ENCODE peak calls at places on chromosomes 7 and 10, in nine cellular contexts. Q is islet precursor cell; G is activated T-cell treated with anti-CD3 and anti-CD28 coated beads, Interleukin-2, amount 50 U/mL, for 4 hours; L is caudate nucleus; X is NCI-H2171; U is stimulated activated CD4-positive, alpha-beta T cell treated with anti-CD3 and anti-CD28 coated beads, Interleukin-12 subunit alpha, Interleukin-12 subunit beta, amount 100 ng/mL, for 4 hours; M is EL; I is stimulated activated CD8-positive, alpha-beta memory T cell treated with anti-CD3 and anti-CD28 coated beads, Interleukin-7, amount 100 ng/mL, for 48 hours; Z is HL-60. D is an unnamed sample.

GRCh38 chr10:34290412-34291082 is 524.5 kb downstream of the PARD3 start:
- DNase-seq in Q (no peak), G (no peak), L (no peak), X (no peak), U (no peak), M (peak; percentile 61), I (no peak), Z (no peak), D (no peak)

GRCh38 chr7:16661924-16662323 is 15.9 kb downstream of the BZW2 start:
- DNase-seq in Q (no peak), G (no peak), L (no peak), X (no peak), U (no peak), M (no peak), I (no peak), Z (no peak), D (no peak)

GRCh38 chr10:102775973-102776669 is 32.4 kb downstream of the WBP1L start:
- DNase-seq in Q (peak; percentile 98), G (peak; percentile 12), L (no peak), X (no peak), U (peak; percentile 8), M (peak; percentile 75), I (no peak), Z (no peak), D (no peak)

GRCh38 chr7:157018997-157019591 is 8.6 kb upstream of the MNX1 start:
- DNase-seq in Q (peak; percentile 57), G (no peak), L (no peak), X (no peak), U (no peak), M (no peak), I (no peak), Z (no peak), D (peak; percentile 39)

GRCh38 chr10:69419096-69419760 is 2.5 kb upstream of the TACR2 start:
- DNase-seq in Q (no peak), G (no peak), L (no peak), X (no peak), U (no peak), M (no peak), I (no peak), Z (no peak), D (no peak)

GRCh38 chr7:81140775-81141174 is 221.9 kb upstream of the SEMA3C start:
- DNase-seq in Q (no peak), G (no peak), L (no peak), X (no peak), U (no peak), M (no peak), I (no peak), Z (peak; percentile 43), D (no peak)

GRCh38 chr10:19817251-19818046 is 1.2 kb downstream of the PLXDC2 start:
- DNase-seq in Q (peak; percentile 76), G (no peak), L (no peak), X (no peak), U (no peak), M (no peak), I (no peak), Z (no peak), D (peak; percentile 43)

GRCh38 chr7:25856056-25856780 is 295.8 kb upstream of the NFE2L3 start:
- DNase-seq in Q (no peak), G (no peak), L (no peak), X (peak; percentile 14), U (no peak), M (no peak), I (no peak), Z (no peak), D (peak; percentile 62)

GRCh38 chr7:68726386-68726785 is 871.9 kb upstream of the AUTS2 start:
- DNase-seq in Q (no peak), G (no peak), L (no peak), X (no peak), U (no peak), M (no peak), I (no peak), Z (no peak), D (no peak)

GRCh38 chr7:27430115-27430514 is 187.5 kb downstream of the EVX1 start:
- DNase-seq in Q (no peak), G (no peak), L (no peak), X (no peak), U (no peak), M (no peak), I (no peak), Z (no peak), D (no peak)

GRCh38 chr7:159010951-159011820 is 133.5 kb downstream of the VIPR2 start:
- DNase-seq in Q (no peak), G (no peak), L (no peak), X (no peak), U (no peak), M (no peak), I (no peak), Z (no peak), D (no peak)

GRCh38 chr10:85650791-85651506 is 715.6 kb downstream of the GRID1 start:
- DNase-seq in Q (no peak), G (no peak), L (no peak), X (no peak), U (no peak), M (no peak), I (no peak), Z (no peak), D (no peak)